ENCODE peak calls at places on chromosomes 11 and 22, in six cellular contexts. Q, R, P, E, F and X are unnamed samples.

GRCh38 chr22:43833286-43834240 is 21.5 kb upstream of the EFCAB6 start:
- DNase-seq in Q (no peak), E (no peak), P (no peak), R (no peak), F (no peak), X (no peak)

GRCh38 chr11:32374261-32374711 is 61.1 kb downstream of the WT1 start:
- DNase-seq in F (peak), R (peak), Q (peak), E (peak), P (no peak), X (peak)

GRCh38 chr11:78110830-78111229 is 28.6 kb downstream of the ALG8 start:
- DNase-seq in F (no peak), E (no peak), P (no peak), Q (no peak), R (no peak), X (no peak)

GRCh38 chr22:26395926-26396325 is 33.1 kb upstream of the ASPHD2 start:
- DNase-seq in E (no peak), P (no peak), F (no peak), R (peak), Q (no peak), X (no peak)

GRCh38 chr11:111963786-111964385 is 26.7 kb downstream of the DIXDC1 start:
- DNase-seq in F (no peak), P (no peak), Q (no peak), E (no peak), R (no peak), X (no peak)

GRCh38 chr11:73147771-73148681 is 5.9 kb upstream of the FCHSD2 start:
- DNase-seq in R (no peak), Q (no peak), F (peak), E (no peak), P (no peak), X (no peak)

GRCh38 chr22:34951212-34951611 is 114.7 kb upstream of the ISX start:
- DNase-seq in F (no peak), E (no peak), R (peak), Q (no peak), P (no peak), X (no peak)

GRCh38 chr22:50697667-50698506 is 25.3 kb downstream of the SHANK3 start:
- DNase-seq in E (no peak), R (no peak), P (no peak), F (peak), Q (no peak), X (no peak)

GRCh38 chr11:86805873-86806310 is 5.5 kb downstream of the PRSS23 start:
- DNase-seq in E (no peak), F (no peak), R (peak), P (no peak), Q (no peak), X (no peak)

GRCh38 chr11:68014966-68015447 is 4.9 kb downstream of the ALDH3B1 start:
- DNase-seq in E (no peak), R (no peak), P (no peak), F (no peak), Q (no peak), X (no peak)

GRCh38 chr11:75475767-75476650 is 43.0 kb upstream of the KLHL35 start:
- DNase-seq in R (no peak), E (peak), Q (no peak), F (no peak), P (no peak), X (no peak)

GRCh38 chr11:116231540-116231939 is 541.2 kb downstream of the BUD13 start:
- DNase-seq in Q (no peak), F (no peak), P (no peak), E (no peak), R (no peak), X (no peak)

GRCh38 chr11:114132944-114133394 is 73.5 kb downstream of the ZBTB16 start:
- DNase-seq in P (no peak), R (no peak), F (no peak), Q (no peak), E (no peak), X (no peak)

GRCh38 chr22:30948930-30949342 is 19.6 kb downstream of the MORC2 start:
- DNase-seq in Q (no peak), R (peak), P (no peak), E (no peak), F (no peak), X (no peak)

GRCh38 chr11:126357969-126358762 is 2.7 kb downstream of the ST3GAL4 start:
- DNase-seq in Q (no peak), P (no peak), R (no peak), F (no peak), E (no peak), X (no peak)

GRCh38 chr11:7892751-7893356 is 38.2 kb downstream of the OR10A6 start:
- DNase-seq in F (peak), Q (peak), E (no peak), R (peak), P (no peak), X (no peak)

GRCh38 chr22:20013382-20013871 is 3.2 kb downstream of the ARVCF start:
- DNase-seq in P (no peak), Q (peak), E (peak), F (peak), R (peak), X (no peak)
- TF ChIP-seq POLR2AphosphoS5 in P (no peak), Q (no peak), E (no peak), F (no peak), R (no peak), X (no peak)

DNA sequence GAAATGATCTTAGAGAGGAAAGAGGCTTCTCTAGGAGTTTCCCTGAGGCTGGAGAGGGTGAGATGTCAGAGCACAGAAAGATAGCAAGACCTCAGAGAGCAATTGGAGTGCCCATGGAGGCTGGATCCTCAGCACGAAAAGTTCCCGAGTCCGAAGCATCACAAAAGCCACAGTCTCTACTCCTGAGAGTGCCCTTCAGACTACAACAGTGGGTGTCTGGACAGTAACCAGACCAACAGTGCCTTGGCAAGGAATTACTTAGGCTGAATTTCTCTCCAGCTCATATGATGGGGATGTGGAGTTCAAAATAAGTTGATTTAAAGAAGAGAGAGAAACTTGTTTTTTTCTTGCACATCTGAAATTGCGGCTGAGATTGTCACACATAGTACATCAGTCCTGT is 31.9 kb upstream of the PSMA1 start:
- DNase-seq in R (no peak), P (no peak), F (no peak), Q (no peak), E (no peak), X (no peak)
- TF ChIP-seq POLR2AphosphoS5 in R (no peak), P (no peak), F (no peak), Q (no peak), E (peak), X (no peak)

DNA sequence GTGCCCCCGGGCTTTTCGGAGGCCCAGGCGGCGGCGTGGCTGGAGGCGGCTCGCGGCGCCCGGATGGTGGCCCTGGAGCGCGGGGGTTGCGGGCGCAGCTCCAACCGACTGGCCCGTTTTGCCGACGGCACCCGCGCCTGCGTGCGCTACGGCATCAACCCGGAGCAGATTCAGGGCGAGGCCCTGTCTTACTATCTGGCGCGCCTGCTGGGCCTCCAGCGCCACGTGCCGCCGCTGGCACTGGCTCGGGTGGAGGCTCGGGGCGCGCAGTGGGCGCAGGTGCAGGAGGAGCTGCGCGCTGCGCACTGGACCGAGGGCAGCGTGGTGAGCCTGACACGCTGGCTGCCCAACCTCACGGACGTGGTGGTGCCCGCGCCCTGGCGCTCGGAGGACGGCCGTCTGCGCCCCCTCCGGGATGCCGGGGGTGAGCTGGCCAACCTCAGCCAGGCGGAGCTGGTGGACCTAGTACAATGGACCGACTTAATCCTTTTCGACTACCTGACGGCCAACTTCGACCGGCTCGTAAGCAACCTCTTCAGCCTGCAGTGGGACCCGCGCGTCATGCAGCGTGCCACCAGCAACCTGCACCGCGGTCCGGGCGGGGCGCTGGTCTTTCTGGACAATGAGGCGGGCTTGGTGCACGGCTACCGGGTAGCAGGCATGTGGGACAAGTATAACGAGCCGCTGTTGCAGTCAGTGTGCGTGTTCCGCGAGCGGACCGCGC is 932 bp downstream of the FJX1 start:
- DNase-seq in F (peak), E (peak), P (no peak), R (peak), Q (peak), X (peak)
- TF ChIP-seq POLR2AphosphoS5 in F (no peak), E (no peak), P (no peak), R (no peak), Q (no peak), X (no peak)

GRCh38 chr11:133291672-133292265 is 240.5 kb downstream of the OPCML start:
- DNase-seq in R (no peak), Q (no peak), P (no peak), E (no peak), F (no peak), X (no peak)
- TF ChIP-seq POLR2AphosphoS5 in R (no peak), Q (no peak), P (no peak), E (peak), F (no peak), X (no peak)